ENCODE peak calls at places on chromosomes 6 and 20, in ten cellular contexts. One of them, this sample, is unnamed.

GRCh38 chr6:49550413-49551125 is at the start of gene C6orf141:
- DNase-seq in fibroblast of lung: peak; percentile 59
- DNase-seq in pancreas: peak; percentile 13
- DNase-seq in tibial artery: no peak
- DNase-seq in psoas muscle: no peak
- DNase-seq in suprapubic skin: peak; percentile 63
- DNase-seq in tibial nerve: no peak
- DNase-seq in breast epithelium: no peak
- DNase-seq in astrocyte: peak; percentile 46
- DNase-seq in neural progenitor cell: peak; percentile 91
- DNase-seq in this sample: peak; percentile 51

GRCh38 chr20:34680586-34680985 is 3.7 kb upstream of the PIGU start:
- DNase-seq in astrocyte: no peak
- DNase-seq in pancreas: no peak
- DNase-seq in neural progenitor cell: no peak
- DNase-seq in tibial nerve: no peak
- DNase-seq in tibial artery: no peak
- DNase-seq in suprapubic skin: no peak
- DNase-seq in breast epithelium: no peak
- DNase-seq in psoas muscle: no peak
- DNase-seq in fibroblast of lung: no peak
- DNase-seq in this sample: no peak

GRCh38 chr6:2485116-2485515 is 239.7 kb upstream of the GMDS start:
- DNase-seq in astrocyte: no peak
- DNase-seq in breast epithelium: no peak
- DNase-seq in tibial nerve: no peak
- DNase-seq in suprapubic skin: no peak
- DNase-seq in fibroblast of lung: no peak
- DNase-seq in tibial artery: no peak
- DNase-seq in neural progenitor cell: no peak
- DNase-seq in pancreas: peak; percentile 43
- DNase-seq in psoas muscle: no peak
- DNase-seq in this sample: no peak

GRCh38 chr20:41048475-41049242 is 20.0 kb downstream of the TOP1 start:
- DNase-seq in astrocyte: no peak
- DNase-seq in suprapubic skin: no peak
- DNase-seq in fibroblast of lung: no peak
- DNase-seq in breast epithelium: no peak
- DNase-seq in tibial artery: no peak
- DNase-seq in psoas muscle: no peak
- DNase-seq in tibial nerve: no peak
- DNase-seq in neural progenitor cell: peak; percentile 57
- DNase-seq in pancreas: no peak
- DNase-seq in this sample: no peak

GRCh38 chr6:82612475-82612874 is 248.9 kb downstream of the TPBG start:
- DNase-seq in fibroblast of lung: peak; percentile 17
- DNase-seq in breast epithelium: no peak
- DNase-seq in pancreas: no peak
- DNase-seq in psoas muscle: no peak
- DNase-seq in astrocyte: no peak
- DNase-seq in tibial artery: no peak
- DNase-seq in neural progenitor cell: no peak
- DNase-seq in tibial nerve: no peak
- DNase-seq in suprapubic skin: no peak
- DNase-seq in this sample: no peak

GRCh38 chr6:69973763-69974162 is 107.4 kb downstream of the COL19A1 start:
- DNase-seq in psoas muscle: no peak
- DNase-seq in fibroblast of lung: no peak
- DNase-seq in neural progenitor cell: no peak
- DNase-seq in tibial artery: no peak
- DNase-seq in breast epithelium: no peak
- DNase-seq in suprapubic skin: no peak
- DNase-seq in tibial nerve: no peak
- DNase-seq in pancreas: no peak
- DNase-seq in astrocyte: no peak
- DNase-seq in this sample: no peak

GRCh38 chr6:3353504-3353903 is 94.8 kb downstream of the PSMG4 start:
- DNase-seq in breast epithelium: no peak
- DNase-seq in neural progenitor cell: no peak
- DNase-seq in pancreas: no peak
- DNase-seq in tibial nerve: no peak
- DNase-seq in tibial artery: no peak
- DNase-seq in fibroblast of lung: no peak
- DNase-seq in suprapubic skin: no peak
- DNase-seq in psoas muscle: no peak
- DNase-seq in astrocyte: no peak
- DNase-seq in this sample: no peak

GRCh38 chr6:35037289-35038038 is 103.7 kb downstream of the TCP11 start:
- DNase-seq in fibroblast of lung: no peak
- DNase-seq in suprapubic skin: no peak
- DNase-seq in pancreas: no peak
- DNase-seq in tibial nerve: no peak
- DNase-seq in tibial artery: no peak
- DNase-seq in neural progenitor cell: peak; percentile 31
- DNase-seq in astrocyte: no peak
- DNase-seq in psoas muscle: no peak
- DNase-seq in breast epithelium: no peak
- DNase-seq in this sample: no peak

GRCh38 chr20:11772226-11772730 is 145.4 kb upstream of the BTBD3 start:
- DNase-seq in neural progenitor cell: no peak
- DNase-seq in tibial artery: no peak
- DNase-seq in suprapubic skin: no peak
- DNase-seq in tibial nerve: no peak
- DNase-seq in breast epithelium: no peak
- DNase-seq in fibroblast of lung: no peak
- DNase-seq in psoas muscle: no peak
- DNase-seq in pancreas: no peak
- DNase-seq in astrocyte: no peak
- DNase-seq in this sample: no peak

GRCh38 chr20:47137231-47137865 is 219.2 kb downstream of the ZMYND8 start:
- DNase-seq in pancreas: no peak
- DNase-seq in breast epithelium: no peak
- DNase-seq in astrocyte: no peak
- DNase-seq in suprapubic skin: no peak
- DNase-seq in tibial nerve: no peak
- DNase-seq in psoas muscle: no peak
- DNase-seq in neural progenitor cell: peak; percentile 69
- DNase-seq in fibroblast of lung: no peak
- DNase-seq in tibial artery: no peak
- DNase-seq in this sample: no peak

GRCh38 chr6:138235205-138235604 is 16.9 kb upstream of the PBOV1 start:
- DNase-seq in breast epithelium: no peak
- DNase-seq in suprapubic skin: no peak
- DNase-seq in pancreas: no peak
- DNase-seq in fibroblast of lung: no peak
- DNase-seq in tibial artery: no peak
- DNase-seq in psoas muscle: no peak
- DNase-seq in tibial nerve: no peak
- DNase-seq in neural progenitor cell: no peak
- DNase-seq in astrocyte: no peak
- DNase-seq in this sample: no peak

GRCh38 chr6:35972471-35972985 is 51.6 kb upstream of the SRPK1 start:
- DNase-seq in breast epithelium: no peak
- DNase-seq in astrocyte: peak; percentile 10
- DNase-seq in tibial nerve: no peak
- DNase-seq in psoas muscle: no peak
- DNase-seq in fibroblast of lung: no peak
- DNase-seq in tibial artery: no peak
- DNase-seq in suprapubic skin: no peak
- DNase-seq in neural progenitor cell: peak; percentile 71
- DNase-seq in pancreas: no peak
- DNase-seq in this sample: peak; percentile 53

GRCh38 chr20:47847882-47848485 is 62.7 kb upstream of the SULF2 start:
- DNase-seq in tibial nerve: no peak
- DNase-seq in astrocyte: no peak
- DNase-seq in pancreas: no peak
- DNase-seq in psoas muscle: no peak
- DNase-seq in tibial artery: no peak
- DNase-seq in breast epithelium: no peak
- DNase-seq in neural progenitor cell: no peak
- DNase-seq in fibroblast of lung: peak; percentile 21
- DNase-seq in suprapubic skin: peak; percentile 28
- DNase-seq in this sample: no peak

GRCh38 chr6:85464722-85465150 is 14.9 kb downstream of the NT5E start:
- DNase-seq in fibroblast of lung: peak; percentile 94
- DNase-seq in astrocyte: peak; percentile 91
- DNase-seq in tibial nerve: no peak
- DNase-seq in neural progenitor cell: no peak
- DNase-seq in suprapubic skin: no peak
- DNase-seq in psoas muscle: no peak
- DNase-seq in breast epithelium: no peak
- DNase-seq in tibial artery: no peak
- DNase-seq in pancreas: no peak
- DNase-seq in this sample: no peak

GRCh38 chr20:2544211-2544610 is 7.8 kb downstream of the TMC2 start:
- DNase-seq in tibial nerve: no peak
- DNase-seq in fibroblast of lung: no peak
- DNase-seq in breast epithelium: no peak
- DNase-seq in suprapubic skin: no peak
- DNase-seq in tibial artery: no peak
- DNase-seq in pancreas: no peak
- DNase-seq in psoas muscle: no peak
- DNase-seq in neural progenitor cell: no peak
- DNase-seq in astrocyte: no peak
- DNase-seq in this sample: no peak

GRCh38 chr6:138891255-138891986 is 95.5 kb downstream of the ECT2L start:
- DNase-seq in tibial nerve: no peak
- DNase-seq in psoas muscle: no peak
- DNase-seq in breast epithelium: no peak
- DNase-seq in pancreas: no peak
- DNase-seq in suprapubic skin: no peak
- DNase-seq in neural progenitor cell: no peak
- DNase-seq in fibroblast of lung: peak; percentile 33
- DNase-seq in astrocyte: peak; percentile 4
- DNase-seq in tibial artery: no peak
- DNase-seq in this sample: no peak

GRCh38 chr6:165218816-165219215 is 90.6 kb downstream of the C6orf118 start:
- DNase-seq in tibial nerve: no peak
- DNase-seq in tibial artery: no peak
- DNase-seq in neural progenitor cell: no peak
- DNase-seq in pancreas: no peak
- DNase-seq in psoas muscle: no peak
- DNase-seq in fibroblast of lung: peak; percentile 65
- DNase-seq in astrocyte: peak; percentile 51
- DNase-seq in breast epithelium: no peak
- DNase-seq in suprapubic skin: no peak
- DNase-seq in this sample: no peak

GRCh38 chr6:153947817-153948447 is 91.1 kb upstream of the OPRM1 start:
- DNase-seq in astrocyte: no peak
- DNase-seq in tibial nerve: no peak
- DNase-seq in psoas muscle: no peak
- DNase-seq in fibroblast of lung: no peak
- DNase-seq in tibial artery: no peak
- DNase-seq in neural progenitor cell: peak; percentile 64
- DNase-seq in pancreas: peak; percentile 4
- DNase-seq in breast epithelium: no peak
- DNase-seq in suprapubic skin: no peak
- DNase-seq in this sample: no peak

GRCh38 chr20:62030834-62031434 is 34.7 kb downstream of the TAF4 start:
- DNase-seq in tibial artery: no peak
- DNase-seq in fibroblast of lung: no peak
- DNase-seq in astrocyte: no peak
- DNase-seq in suprapubic skin: no peak
- DNase-seq in pancreas: no peak
- DNase-seq in breast epithelium: no peak
- DNase-seq in neural progenitor cell: no peak
- DNase-seq in tibial nerve: no peak
- DNase-seq in psoas muscle: peak; percentile 26
- DNase-seq in this sample: no peak

GRCh38 chr20:36793294-36794115 is 19.9 kb upstream of the DSN1 start:
- DNase-seq in tibial artery: no peak
- DNase-seq in breast epithelium: no peak
- DNase-seq in tibial nerve: no peak
- DNase-seq in fibroblast of lung: no peak
- DNase-seq in neural progenitor cell: no peak
- DNase-seq in astrocyte: no peak
- DNase-seq in pancreas: no peak
- DNase-seq in psoas muscle: no peak
- DNase-seq in suprapubic skin: no peak
- DNase-seq in this sample: no peak
- H3K36me3 ChIP-seq in tibial artery: peaks cover 69% of the 10 kb centered on the region
- H3K36me3 ChIP-seq in breast epithelium: peaks cover 5% of the 10 kb centered on the region
- H3K36me3 ChIP-seq in tibial nerve: peaks cover 28% of the 10 kb centered on the region
- H3K36me3 ChIP-seq in fibroblast of lung: peaks cover 39% of the 10 kb centered on the region
- H3K36me3 ChIP-seq in neural progenitor cell: no peaks in the 10 kb centered on the region
- H3K36me3 ChIP-seq in astrocyte: peaks cover 45% of the 10 kb centered on the region
- H3K36me3 ChIP-seq in pancreas: peaks cover 11% of the 10 kb centered on the region
- H3K36me3 ChIP-seq in psoas muscle: peaks cover 47% of the 10 kb centered on the region
- H3K36me3 ChIP-seq in suprapubic skin: peaks cover 78% of the 10 kb centered on the region
- H3K36me3 ChIP-seq in this sample: no peaks in the 10 kb centered on the region

GRCh38 chr20:53255102-53255710 is 283.0 kb downstream of the TSHZ2 start:
- DNase-seq in tibial artery: no peak
- DNase-seq in tibial nerve: no peak
- DNase-seq in neural progenitor cell: no peak
- DNase-seq in fibroblast of lung: no peak
- DNase-seq in breast epithelium: no peak
- DNase-seq in pancreas: no peak
- DNase-seq in suprapubic skin: no peak
- DNase-seq in astrocyte: no peak
- DNase-seq in psoas muscle: no peak
- DNase-seq in this sample: no peak
- H3K27me3 ChIP-seq in tibial artery: no peaks in the 10 kb centered on the region
- H3K27me3 ChIP-seq in tibial nerve: no peaks in the 10 kb centered on the region
- H3K27me3 ChIP-seq in neural progenitor cell: no peaks in the 10 kb centered on the region
- H3K27me3 ChIP-seq in fibroblast of lung: no peaks in the 10 kb centered on the region
- H3K27me3 ChIP-seq in breast epithelium: no peaks in the 10 kb centered on the region
- H3K27me3 ChIP-seq in pancreas: no peaks in the 10 kb centered on the region
- H3K27me3 ChIP-seq in suprapubic skin: no peaks in the 10 kb centered on the region
- H3K27me3 ChIP-seq in astrocyte: no peaks in the 10 kb centered on the region
- H3K27me3 ChIP-seq in psoas muscle: no peaks in the 10 kb centered on the region
- H3K27me3 ChIP-seq in this sample: no peaks in the 10 kb centered on the region

DNA sequence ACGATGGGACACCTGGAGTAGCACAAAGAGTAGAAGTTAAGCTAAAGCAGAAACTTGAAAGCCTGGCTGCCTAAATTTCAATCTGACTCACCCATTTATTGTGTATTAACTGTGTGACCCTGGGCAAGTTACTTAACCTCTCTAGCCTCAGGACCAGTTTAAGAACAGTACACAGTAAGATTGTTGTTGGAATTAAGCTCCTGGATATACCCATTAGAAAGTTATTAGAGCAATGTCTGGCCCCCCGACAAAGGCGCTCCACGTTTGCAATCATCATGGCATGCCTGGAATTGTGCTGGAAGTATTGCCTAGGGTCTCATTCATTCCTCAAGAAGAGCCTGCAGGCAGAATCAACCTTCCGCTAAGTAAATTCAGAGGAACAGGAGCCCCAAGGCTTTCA is 1.4 kb downstream of the SDC4 start:
- DNase-seq in pancreas: no peak
- DNase-seq in psoas muscle: no peak
- DNase-seq in neural progenitor cell: no peak
- DNase-seq in tibial artery: peak; percentile 35
- DNase-seq in astrocyte: no peak
- DNase-seq in breast epithelium: no peak
- DNase-seq in fibroblast of lung: peak; percentile 37
- DNase-seq in tibial nerve: no peak
- DNase-seq in suprapubic skin: no peak
- DNase-seq in this sample: no peak
- H3K36me3 ChIP-seq in pancreas: no peaks in the 10 kb centered on the region
- H3K36me3 ChIP-seq in psoas muscle: no peaks in the 10 kb centered on the region
- H3K36me3 ChIP-seq in neural progenitor cell: no peaks in the 10 kb centered on the region
- H3K36me3 ChIP-seq in tibial artery: no peaks in the 10 kb centered on the region
- H3K36me3 ChIP-seq in astrocyte: no peaks in the 10 kb centered on the region
- H3K36me3 ChIP-seq in breast epithelium: no peaks in the 10 kb centered on the region
- H3K36me3 ChIP-seq in fibroblast of lung: peaks cover 2% of the 10 kb centered on the region
- H3K36me3 ChIP-seq in tibial nerve: no peaks in the 10 kb centered on the region
- H3K36me3 ChIP-seq in suprapubic skin: no peaks in the 10 kb centered on the region
- H3K36me3 ChIP-seq in this sample: no peaks in the 10 kb centered on the region

GRCh38 chr20:57267158-57267821 is 849 bp upstream of the BMP7 start:
- DNase-seq in fibroblast of lung: no peak
- DNase-seq in breast epithelium: no peak
- DNase-seq in tibial artery: no peak
- DNase-seq in astrocyte: no peak
- DNase-seq in pancreas: no peak
- DNase-seq in suprapubic skin: no peak
- DNase-seq in tibial nerve: no peak
- DNase-seq in neural progenitor cell: peak; percentile 22
- DNase-seq in psoas muscle: no peak
- DNase-seq in this sample: no peak
- H3K27me3 ChIP-seq in fibroblast of lung: peaks cover 20% of the 10 kb centered on the region
- H3K27me3 ChIP-seq in breast epithelium: peaks cover 65% of the 10 kb centered on the region
- H3K27me3 ChIP-seq in tibial artery: peaks cover 84% of the 10 kb centered on the region
- H3K27me3 ChIP-seq in astrocyte: peaks cover 66% of the 10 kb centered on the region
- H3K27me3 ChIP-seq in pancreas: peaks cover 17% of the 10 kb centered on the region
- H3K27me3 ChIP-seq in suprapubic skin: peaks cover 52% of the 10 kb centered on the region
- H3K27me3 ChIP-seq in tibial nerve: no peaks in the 10 kb centered on the region
- H3K27me3 ChIP-seq in neural progenitor cell: peaks cover 53% of the 10 kb centered on the region
- H3K27me3 ChIP-seq in psoas muscle: peaks cover 26% of the 10 kb centered on the region
- H3K27me3 ChIP-seq in this sample: peaks cover 19% of the 10 kb centered on the region